ENCODE peak calls at places on chromosomes 1 and 21, in ten cellular contexts. C is psoas muscle; J is thyroid gland; O is colonic mucosa; F is Calu3; N is mucosa of descending colon; X is epithelial cell of proximal tubule; P is activated CD8-positive, alpha-beta T cell treated with anti-CD3 and anti-CD28 coated beads for 36 hours; Y is testis; Z is esophagus squamous epithelium. B is an unnamed sample.

GRCh38 chr1:59502009-59502691 is 205.3 kb downstream of the FGGY start:
- DNase-seq in C (no peak), Z (no peak), Y (no peak), J (peak; percentile 63), N (no peak), X (no peak), F (no peak), P (no peak), O (no peak), B (no peak)

GRCh38 chr1:117852846-117853555 is 76.4 kb downstream of the GDAP2 start:
- DNase-seq in P (no peak), N (no peak), F (no peak), C (no peak), J (no peak), Z (no peak), X (no peak), O (no peak), Y (no peak), B (no peak)

GRCh38 chr1:117339866-117340357 is 27.3 kb upstream of the MAN1A2 start:
- DNase-seq in P (peak; percentile 30), X (peak; percentile 69), O (peak; percentile 57), Z (no peak), J (peak; percentile 9), Y (no peak), N (no peak), F (peak; percentile 29), C (no peak), B (peak; percentile 25)

GRCh38 chr1:226064168-226064815 is 1.8 kb downstream of the H3-3A start:
- DNase-seq in P (peak; percentile 41), C (no peak), F (peak; percentile 38), J (peak; percentile 12), X (no peak), N (no peak), Y (no peak), O (peak; percentile 28), Z (no peak), B (no peak)

GRCh38 chr1:54882483-54882882 is 4.5 kb downstream of the DHCR24 start:
- DNase-seq in Y (no peak), C (no peak), O (no peak), Z (no peak), X (no peak), J (no peak), F (no peak), P (no peak), N (no peak), B (no peak)

GRCh38 chr1:234505774-234506114 is 26.8 kb upstream of the TARBP1 start:
- DNase-seq in N (no peak), O (no peak), J (no peak), X (no peak), P (no peak), C (no peak), Y (no peak), Z (no peak), F (no peak), B (no peak)

GRCh38 chr1:18681423-18681835 is 50.8 kb downstream of the PAX7 start:
- DNase-seq in C (no peak), Y (no peak), N (no peak), P (peak; percentile 11), X (no peak), J (no peak), Z (no peak), F (peak; percentile 27), O (no peak), B (peak; percentile 31)

GRCh38 chr1:38586993-38587646 is 272.5 kb downstream of the RRAGC start:
- DNase-seq in N (no peak), C (peak; percentile 57), F (peak; percentile 41), Y (peak; percentile 67), O (peak; percentile 46), J (peak; percentile 40), P (peak; percentile 63), Z (no peak), X (no peak), B (peak; percentile 68)

GRCh38 chr1:29441916-29442668 is 205.8 kb downstream of the PTPRU start:
- DNase-seq in X (no peak), F (no peak), Y (no peak), Z (no peak), P (no peak), O (no peak), J (no peak), N (no peak), C (no peak), B (no peak)

GRCh38 chr21:37383066-37383465 is 16.5 kb downstream of the DYRK1A start:
- DNase-seq in O (no peak), N (no peak), Z (no peak), P (no peak), F (no peak), Y (no peak), X (no peak), C (no peak), J (no peak), B (peak; percentile 33)

GRCh38 chr1:208045410-208046252 is 134.7 kb upstream of the CD34 start:
- DNase-seq in J (no peak), O (peak; percentile 34), X (no peak), P (no peak), F (peak; percentile 39), N (no peak), C (no peak), Y (no peak), Z (no peak), B (no peak)

GRCh38 chr1:92356956-92357355 is 58.1 kb downstream of the RPAP2 start:
- DNase-seq in X (peak; percentile 20), C (no peak), O (no peak), F (no peak), J (no peak), P (no peak), Y (no peak), N (no peak), Z (no peak), B (no peak)

GRCh38 chr1:154478013-154478412 is 24.0 kb upstream of the TDRD10 start:
- DNase-seq in Z (no peak), F (no peak), C (no peak), O (peak; percentile 92), Y (peak; percentile 94), N (peak; percentile 62), X (no peak), P (no peak), J (no peak), B (no peak)

GRCh38 chr1:154479764-154480421 is 22.1 kb upstream of the TDRD10 start:
- DNase-seq in Z (no peak), C (no peak), Y (peak; percentile 85), P (peak; percentile 69), N (no peak), J (peak; percentile 61), O (peak; percentile 83), F (peak; percentile 88), X (peak; percentile 18), B (peak; percentile 76)

GRCh38 chr1:154476791-154477190 is 25.2 kb upstream of the TDRD10 start:
- DNase-seq in X (no peak), J (no peak), N (no peak), O (no peak), P (no peak), C (no peak), Y (no peak), Z (no peak), F (no peak), B (no peak)

GRCh38 chr1:154481058-154481457 is 21.0 kb upstream of the TDRD10 start:
- DNase-seq in P (no peak), Y (no peak), X (no peak), F (no peak), C (no peak), O (no peak), J (no peak), N (no peak), Z (no peak), B (no peak)

GRCh38 chr1:154478639-154479038 is 23.4 kb upstream of the TDRD10 start:
- DNase-seq in F (peak; percentile 46), N (no peak), X (no peak), O (peak; percentile 56), Y (no peak), P (peak; percentile 42), Z (no peak), C (no peak), J (no peak), B (peak; percentile 41)
- TF ChIP-seq CTCF in F (peak; percentile 28), N (no peak), X (no peak), O (peak; percentile 20), Y (no peak), P (peak; percentile 57), Z (no peak), C (no peak), J (no peak), B (peak; percentile 9)

GRCh38 chr1:36532810-36533401 is 50.2 kb upstream of the CSF3R start:
- DNase-seq in F (no peak), Z (no peak), Y (no peak), N (no peak), C (no peak), O (no peak), J (no peak), P (no peak), X (no peak), B (no peak)
- TF ChIP-seq CTCF in F (no peak), Z (no peak), Y (no peak), N (no peak), C (no peak), O (no peak), J (no peak), P (no peak), X (no peak), B (no peak)

GRCh38 chr1:25042331-25042730 is 112.3 kb upstream of the RUNX3 start:
- DNase-seq in X (no peak), N (no peak), Y (no peak), Z (no peak), C (peak; percentile 10), F (no peak), J (no peak), P (no peak), O (no peak), B (no peak)
- TF ChIP-seq CTCF in X (no peak), N (no peak), Y (no peak), Z (no peak), C (no peak), F (no peak), J (no peak), P (no peak), O (no peak), B (no peak)

GRCh38 chr1:237903961-237904360 is 13.2 kb upstream of the ZP4 start:
- DNase-seq in J (no peak), C (no peak), Y (no peak), O (no peak), X (no peak), N (no peak), Z (no peak), F (no peak), P (no peak), B (no peak)

GRCh38 chr1:237895630-237896029 is 4.9 kb upstream of the ZP4 start:
- DNase-seq in J (no peak), X (no peak), C (no peak), Y (no peak), F (no peak), O (no peak), P (no peak), N (no peak), Z (no peak), B (no peak)

DNA sequence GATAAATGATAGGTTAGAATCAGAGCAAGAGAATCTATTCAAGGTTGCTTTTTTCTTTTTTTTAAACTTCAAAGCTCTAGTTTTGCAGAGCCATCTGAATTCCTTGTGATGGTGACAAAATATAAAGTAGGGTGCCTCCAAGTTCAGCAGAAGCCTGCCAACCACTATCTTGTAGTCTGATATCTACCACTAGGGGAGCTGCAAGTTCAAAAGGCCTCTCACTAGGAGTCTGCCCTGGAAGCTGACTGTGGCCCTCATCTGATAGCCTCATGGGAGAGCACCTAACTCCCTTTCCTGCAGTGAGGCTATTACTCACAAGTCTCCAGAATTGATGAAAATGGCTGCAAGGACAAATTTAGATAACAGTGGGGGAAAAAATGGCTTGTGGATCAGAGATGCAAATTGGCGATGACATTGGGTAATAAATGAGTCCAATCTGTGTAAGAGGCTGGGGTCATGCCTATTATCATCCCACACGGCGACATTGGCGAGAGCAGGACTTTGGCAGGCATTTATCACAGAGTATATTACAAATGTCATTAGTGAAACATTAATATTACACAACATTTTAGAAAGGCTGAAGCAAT is 10.7 kb upstream of the ZP4 start:
- DNase-seq in C (no peak), Y (peak; percentile 38), X (no peak), J (no peak), O (no peak), P (peak; percentile 1), Z (no peak), N (no peak), F (peak; percentile 45), B (peak; percentile 2)
- TF ChIP-seq CTCF in C (peak; percentile 14), Y (peak; percentile 8), X (peak; percentile 85), J (no peak), O (no peak), P (peak; percentile 31), Z (peak; percentile 33), N (no peak), F (peak; percentile 63), B (peak; percentile 50)

B was measured in GM12865.